ENCODE peak calls at places on chromosomes 12 and 14, in eight cellular contexts. W is PC-3, F is GM23248, U is hepatocyte, P is GM23338, E is MM.1S, Y is OCI-LY7, O is HCT116. Z is an unnamed sample. For H3K79me2 and H3K9me2, the result is how much of the 10 kb centered on the place peaks cover.

GRCh38 chr12:26125451-26126339 is 858 bp upstream of the BHLHE41 start:
- DNase-seq in O (peak), E (peak), Y (no peak), P (peak), W (peak), U (peak), F (peak), Z (peak)

GRCh38 chr14:55707365-55707804 is 127.4 kb downstream of the KTN1 start:
- DNase-seq in W (peak), U (peak), F (peak), P (peak), E (no peak), O (no peak), Y (peak), Z (peak)

GRCh38 chr12:67661311-67662011 is 12.9 kb downstream of the DYRK2 start:
- DNase-seq in O (no peak), W (peak), F (peak), Y (no peak), P (no peak), E (no peak), U (no peak), Z (no peak)

GRCh38 chr12:51884676-51885229 is 3.1 kb upstream of the ANKRD33 start:
- DNase-seq in P (no peak), U (peak), E (no peak), W (peak), F (peak), O (peak), Y (no peak), Z (no peak)

GRCh38 chr14:55752580-55753365 is 172.8 kb downstream of the KTN1 start:
- DNase-seq in P (peak), E (no peak), U (peak), Y (no peak), W (peak), O (no peak), F (peak), Z (no peak)

GRCh38 chr12:121128908-121129704 is 3.6 kb upstream of the P2RX7 start:
- DNase-seq in E (peak), U (peak), F (peak), W (no peak), O (no peak), P (peak), Y (peak), Z (peak)

GRCh38 chr14:20682435-20683124 is 1.8 kb upstream of the RNASE4 start:
- DNase-seq in F (peak), Y (peak), W (peak), E (peak), U (peak), P (peak), O (peak), Z (peak)

GRCh38 chr12:110704750-110705149 is 15.8 kb upstream of the HVCN1 start:
- DNase-seq in O (peak), P (peak), Y (peak), W (peak), F (no peak), E (peak), U (peak), Z (peak)

GRCh38 chr14:35687335-35687939 is 121.7 kb downstream of the RALGAPA1 start:
- DNase-seq in Y (peak), E (peak), F (peak), W (peak), O (peak), U (peak), P (peak), Z (peak)

GRCh38 chr12:1099158-1099557 is 108.1 kb downstream of the ERC1 start:
- DNase-seq in E (peak), U (peak), P (no peak), O (no peak), Y (no peak), W (no peak), F (no peak), Z (no peak)

GRCh38 chr12:90333384-90333783 is 621.6 kb downstream of the CCER1 start:
- DNase-seq in Y (no peak), W (peak), O (no peak), P (no peak), E (no peak), F (no peak), U (no peak), Z (no peak)

GRCh38 chr14:31371651-31372050 is 48.7 kb downstream of the HEATR5A start:
- DNase-seq in F (no peak), Y (no peak), U (no peak), E (no peak), P (no peak), W (no peak), O (no peak), Z (no peak)

GRCh38 chr12:32895688-32896437 is 714 bp downstream of the PKP2 start:
- DNase-seq in O (no peak), P (peak), U (peak), W (peak), Y (no peak), E (peak), F (no peak), Z (no peak)

GRCh38 chr12:106252056-106252455 is 4.2 kb upstream of the CKAP4 start:
- DNase-seq in O (no peak), Y (no peak), P (no peak), F (no peak), W (no peak), U (no peak), E (no peak), Z (no peak)

GRCh38 chr14:72828604-72829003 is 65.3 kb downstream of the DPF3 start:
- DNase-seq in U (no peak), P (no peak), W (no peak), Y (no peak), E (no peak), O (no peak), F (no peak), Z (no peak)

GRCh38 chr14:54370323-54371125 is 26.3 kb upstream of the CDKN3 start:
- DNase-seq in F (no peak), E (no peak), P (no peak), O (no peak), Y (no peak), W (no peak), U (no peak), Z (no peak)

GRCh38 chr14:52110441-52111086 is 41.7 kb upstream of the NID2 start:
- DNase-seq in P (no peak), U (no peak), O (no peak), E (no peak), Y (no peak), W (peak), F (peak), Z (no peak)

GRCh38 chr14:91484744-91485143 is 25.4 kb downstream of the PPP4R3A start:
- DNase-seq in O (no peak), E (no peak), Y (no peak), W (no peak), U (no peak), P (no peak), F (no peak), Z (no peak)
- H3K79me2 ChIP-seq in O (half or more), E (half or more), Y (half or more), W (half or more), U (half or more), P (half or more), F (half or more), Z (half or more)

DNA sequence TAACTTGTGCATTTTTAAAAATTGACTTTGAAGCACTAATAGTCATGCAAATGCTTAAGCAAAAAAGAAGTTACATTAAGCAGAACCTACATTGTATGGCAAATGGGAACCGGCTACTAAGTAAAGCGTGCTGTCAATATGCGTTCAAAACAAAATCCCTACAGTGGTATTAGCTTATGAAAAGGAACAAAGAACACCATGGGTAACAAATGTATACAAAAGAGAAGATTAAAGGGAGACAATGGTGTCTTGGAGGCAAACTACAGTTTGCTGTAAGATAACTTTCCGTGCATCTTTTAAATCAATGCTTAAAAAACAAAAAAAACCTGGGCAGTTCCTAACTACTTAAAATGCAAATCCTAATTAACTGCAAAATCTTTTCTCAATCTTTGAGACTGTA is 10.5 kb downstream of the CDK2AP1 start:
- DNase-seq in E (no peak), P (no peak), U (no peak), W (no peak), Y (no peak), F (no peak), O (no peak), Z (no peak)
- H3K9me2 ChIP-seq in E (under half), P (under half), U (under half), W (under half), Y (under half), F (under half), O (under half), Z (under half)

DNA sequence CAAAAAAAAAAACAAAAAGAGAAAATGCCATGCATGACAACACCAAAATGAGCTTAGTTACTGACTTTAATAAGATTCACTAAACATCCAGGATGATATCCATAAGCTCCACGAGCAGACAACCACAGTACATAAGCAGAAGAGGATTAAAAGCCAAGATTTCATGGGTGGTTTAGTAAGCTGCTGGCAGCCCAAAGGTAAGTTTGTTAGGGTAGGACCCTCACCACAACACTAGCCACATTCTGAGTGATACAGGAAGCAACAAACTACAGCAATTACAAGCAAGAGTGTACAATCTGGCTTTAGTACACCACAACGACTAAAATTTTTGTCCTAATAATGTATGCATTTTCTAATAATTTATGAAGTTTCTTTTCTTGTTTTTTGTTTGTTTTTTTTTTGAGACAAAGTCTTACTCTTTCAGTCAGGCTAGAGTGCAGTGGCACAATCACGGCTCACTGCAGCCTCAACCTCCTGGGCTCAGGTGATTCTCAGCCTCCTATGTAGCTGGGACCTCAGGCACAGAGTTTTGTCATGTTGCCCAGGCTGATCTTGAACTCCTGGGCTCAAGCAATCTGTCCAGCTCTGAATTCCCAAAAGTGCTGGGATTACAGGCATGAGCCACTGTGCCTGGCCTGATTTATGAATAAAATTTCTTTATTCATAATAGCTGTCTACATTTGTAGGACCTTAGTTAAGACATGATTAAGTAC is 221.4 kb downstream of the MED13L start:
- DNase-seq in W (no peak), Y (no peak), U (no peak), E (no peak), P (no peak), O (no peak), F (no peak), Z (no peak)
- H3K79me2 ChIP-seq in W (half or more), Y (under half), U (half or more), E (half or more), P (under half), O (half or more), F (half or more), Z (under half)

GRCh38 chr14:64774272-64774671 is 70.0 kb downstream of the PLEKHG3 start:
- DNase-seq in O (no peak), E (no peak), Y (no peak), F (no peak), P (no peak), W (no peak), U (no peak), Z (no peak)
- H3K9me2 ChIP-seq in O (under half), E (under half), Y (under half), F (under half), P (under half), W (under half), U (under half), Z (under half)

Z was measured in Karpas-422.